ENCODE peak calls at places on chromosome X, in ten cellular contexts. One of them, this sample, is unnamed.

GRCh38 chrX:45274576-45274975 is 73.9 kb upstream of the DIPK2B start:
- DNase-seq in AG04449: no peak
- DNase-seq in NCI-H748 treated with DMSO at 0.1 percent for 48 hours: no peak
- DNase-seq in A172: no peak
- DNase-seq in brain microvascular endothelial cell: peak
- DNase-seq in AML-193: no peak
- DNase-seq in endothelial cell: no peak
- DNase-seq in A673: no peak
- DNase-seq in CD8-positive, alpha-beta memory T cell: no peak
- DNase-seq in ecto neural progenitor cell: no peak
- DNase-seq in this sample: peak

GRCh38 chrX:8607326-8607725 is 124.6 kb downstream of the ANOS1 start:
- DNase-seq in A172: peak
- DNase-seq in AML-193: no peak
- DNase-seq in NCI-H748 treated with DMSO at 0.1 percent for 48 hours: no peak
- DNase-seq in brain microvascular endothelial cell: peak
- DNase-seq in A673: no peak
- DNase-seq in AG04449: no peak
- DNase-seq in CD8-positive, alpha-beta memory T cell: no peak
- DNase-seq in ecto neural progenitor cell: no peak
- DNase-seq in endothelial cell: no peak
- DNase-seq in this sample: peak

GRCh38 chrX:54178100-54178940 is 4.7 kb downstream of the FAM120C start:
- DNase-seq in A172: peak
- DNase-seq in A673: peak
- DNase-seq in CD8-positive, alpha-beta memory T cell: no peak
- DNase-seq in ecto neural progenitor cell: no peak
- DNase-seq in AG04449: peak
- DNase-seq in endothelial cell: no peak
- DNase-seq in AML-193: no peak
- DNase-seq in NCI-H748 treated with DMSO at 0.1 percent for 48 hours: no peak
- DNase-seq in brain microvascular endothelial cell: peak
- DNase-seq in this sample: peak

GRCh38 chrX:63855896-63856295 is 70.9 kb upstream of the ARHGEF9 start:
- DNase-seq in brain microvascular endothelial cell: peak
- DNase-seq in CD8-positive, alpha-beta memory T cell: no peak
- DNase-seq in AG04449: peak
- DNase-seq in A172: no peak
- DNase-seq in AML-193: no peak
- DNase-seq in NCI-H748 treated with DMSO at 0.1 percent for 48 hours: no peak
- DNase-seq in ecto neural progenitor cell: no peak
- DNase-seq in A673: no peak
- DNase-seq in endothelial cell: no peak
- DNase-seq in this sample: no peak

GRCh38 chrX:153973127-153974002 is 811 bp downstream of the TMEM187 start:
- DNase-seq in brain microvascular endothelial cell: no peak
- DNase-seq in ecto neural progenitor cell: no peak
- DNase-seq in AG04449: no peak
- DNase-seq in endothelial cell: no peak
- DNase-seq in NCI-H748 treated with DMSO at 0.1 percent for 48 hours: peak
- DNase-seq in CD8-positive, alpha-beta memory T cell: no peak
- DNase-seq in A673: no peak
- DNase-seq in AML-193: no peak
- DNase-seq in A172: no peak
- DNase-seq in this sample: no peak

GRCh38 chrX:29530520-29530919 is 684.8 kb upstream of the MAGEB2 start:
- DNase-seq in A172: no peak
- DNase-seq in brain microvascular endothelial cell: peak
- DNase-seq in ecto neural progenitor cell: no peak
- DNase-seq in NCI-H748 treated with DMSO at 0.1 percent for 48 hours: no peak
- DNase-seq in AG04449: peak
- DNase-seq in AML-193: no peak
- DNase-seq in A673: no peak
- DNase-seq in endothelial cell: no peak
- DNase-seq in CD8-positive, alpha-beta memory T cell: no peak
- DNase-seq in this sample: no peak

GRCh38 chrX:10254746-10255145 is 98.0 kb downstream of the CLCN4 start:
- DNase-seq in brain microvascular endothelial cell: no peak
- DNase-seq in ecto neural progenitor cell: no peak
- DNase-seq in CD8-positive, alpha-beta memory T cell: no peak
- DNase-seq in AG04449: no peak
- DNase-seq in NCI-H748 treated with DMSO at 0.1 percent for 48 hours: no peak
- DNase-seq in endothelial cell: no peak
- DNase-seq in A172: peak
- DNase-seq in A673: no peak
- DNase-seq in AML-193: no peak
- DNase-seq in this sample: no peak

GRCh38 chrX:2855761-2856160 is 27.0 kb downstream of the GYG2 start:
- DNase-seq in brain microvascular endothelial cell: no peak
- DNase-seq in ecto neural progenitor cell: no peak
- DNase-seq in NCI-H748 treated with DMSO at 0.1 percent for 48 hours: no peak
- DNase-seq in AML-193: no peak
- DNase-seq in A172: no peak
- DNase-seq in A673: no peak
- DNase-seq in AG04449: no peak
- DNase-seq in endothelial cell: no peak
- DNase-seq in CD8-positive, alpha-beta memory T cell: no peak
- DNase-seq in this sample: no peak

GRCh38 chrX:87975365-87975764 is 457.8 kb downstream of the KLHL4 start:
- DNase-seq in ecto neural progenitor cell: no peak
- DNase-seq in AG04449: no peak
- DNase-seq in A673: no peak
- DNase-seq in NCI-H748 treated with DMSO at 0.1 percent for 48 hours: no peak
- DNase-seq in AML-193: no peak
- DNase-seq in endothelial cell: no peak
- DNase-seq in brain microvascular endothelial cell: no peak
- DNase-seq in CD8-positive, alpha-beta memory T cell: no peak
- DNase-seq in A172: no peak
- DNase-seq in this sample: no peak

GRCh38 chrX:47595701-47596655 is 13.7 kb downstream of the TIMP1 start:
- DNase-seq in AG04449: no peak
- DNase-seq in endothelial cell: no peak
- DNase-seq in AML-193: no peak
- DNase-seq in brain microvascular endothelial cell: peak
- DNase-seq in A172: no peak
- DNase-seq in CD8-positive, alpha-beta memory T cell: no peak
- DNase-seq in ecto neural progenitor cell: peak
- DNase-seq in A673: no peak
- DNase-seq in NCI-H748 treated with DMSO at 0.1 percent for 48 hours: no peak
- DNase-seq in this sample: no peak

GRCh38 chrX:37816766-37817165 is 30.6 kb downstream of the DYNLT3 start:
- DNase-seq in AG04449: no peak
- DNase-seq in NCI-H748 treated with DMSO at 0.1 percent for 48 hours: no peak
- DNase-seq in AML-193: no peak
- DNase-seq in CD8-positive, alpha-beta memory T cell: no peak
- DNase-seq in A172: no peak
- DNase-seq in ecto neural progenitor cell: no peak
- DNase-seq in brain microvascular endothelial cell: no peak
- DNase-seq in A673: no peak
- DNase-seq in endothelial cell: no peak
- DNase-seq in this sample: no peak

GRCh38 chrX:338281-338835 is 19.8 kb upstream of the GTPBP6 start:
- DNase-seq in AG04449: no peak
- DNase-seq in endothelial cell: no peak
- DNase-seq in A673: no peak
- DNase-seq in brain microvascular endothelial cell: no peak
- DNase-seq in A172: no peak
- DNase-seq in CD8-positive, alpha-beta memory T cell: no peak
- DNase-seq in AML-193: no peak
- DNase-seq in ecto neural progenitor cell: no peak
- DNase-seq in NCI-H748 treated with DMSO at 0.1 percent for 48 hours: no peak
- DNase-seq in this sample: no peak

GRCh38 chrX:125436855-125437254 is 117.2 kb downstream of the TEX13C start:
- DNase-seq in AG04449: no peak
- DNase-seq in A172: no peak
- DNase-seq in ecto neural progenitor cell: no peak
- DNase-seq in NCI-H748 treated with DMSO at 0.1 percent for 48 hours: no peak
- DNase-seq in brain microvascular endothelial cell: no peak
- DNase-seq in AML-193: peak
- DNase-seq in A673: peak
- DNase-seq in CD8-positive, alpha-beta memory T cell: no peak
- DNase-seq in endothelial cell: no peak
- DNase-seq in this sample: peak

GRCh38 chrX:13495232-13495631 is 74.2 kb upstream of the EGFL6 start:
- DNase-seq in CD8-positive, alpha-beta memory T cell: no peak
- DNase-seq in brain microvascular endothelial cell: no peak
- DNase-seq in A673: no peak
- DNase-seq in AG04449: no peak
- DNase-seq in NCI-H748 treated with DMSO at 0.1 percent for 48 hours: no peak
- DNase-seq in A172: no peak
- DNase-seq in ecto neural progenitor cell: no peak
- DNase-seq in AML-193: no peak
- DNase-seq in endothelial cell: no peak
- DNase-seq in this sample: no peak

GRCh38 chrX:133776072-133776471 is 209.3 kb downstream of the GPC3 start:
- DNase-seq in ecto neural progenitor cell: peak
- DNase-seq in NCI-H748 treated with DMSO at 0.1 percent for 48 hours: peak
- DNase-seq in A673: peak
- DNase-seq in endothelial cell: peak
- DNase-seq in AG04449: no peak
- DNase-seq in brain microvascular endothelial cell: peak
- DNase-seq in A172: no peak
- DNase-seq in CD8-positive, alpha-beta memory T cell: no peak
- DNase-seq in AML-193: no peak
- DNase-seq in this sample: peak

GRCh38 chrX:23811135-23811781 is 28.3 kb downstream of the SAT1 start:
- DNase-seq in A172: no peak
- DNase-seq in ecto neural progenitor cell: no peak
- DNase-seq in brain microvascular endothelial cell: no peak
- DNase-seq in endothelial cell: no peak
- DNase-seq in CD8-positive, alpha-beta memory T cell: no peak
- DNase-seq in AML-193: peak
- DNase-seq in NCI-H748 treated with DMSO at 0.1 percent for 48 hours: no peak
- DNase-seq in AG04449: no peak
- DNase-seq in A673: peak
- DNase-seq in this sample: no peak

GRCh38 chrX:14398725-14399124 is 130.6 kb upstream of the GLRA2 start:
- DNase-seq in AML-193: no peak
- DNase-seq in ecto neural progenitor cell: no peak
- DNase-seq in A673: no peak
- DNase-seq in AG04449: no peak
- DNase-seq in brain microvascular endothelial cell: no peak
- DNase-seq in endothelial cell: no peak
- DNase-seq in CD8-positive, alpha-beta memory T cell: no peak
- DNase-seq in NCI-H748 treated with DMSO at 0.1 percent for 48 hours: no peak
- DNase-seq in A172: no peak
- DNase-seq in this sample: no peak

GRCh38 chrX:113747274-113747973 is 836.5 kb upstream of the HTR2C start:
- DNase-seq in A172: no peak
- DNase-seq in A673: no peak
- DNase-seq in NCI-H748 treated with DMSO at 0.1 percent for 48 hours: no peak
- DNase-seq in CD8-positive, alpha-beta memory T cell: no peak
- DNase-seq in endothelial cell: no peak
- DNase-seq in AML-193: no peak
- DNase-seq in ecto neural progenitor cell: no peak
- DNase-seq in AG04449: no peak
- DNase-seq in brain microvascular endothelial cell: no peak
- DNase-seq in this sample: no peak

GRCh38 chrX:38262715-38263620 is 42.3 kb upstream of the SRPX start:
- DNase-seq in A673: no peak
- DNase-seq in ecto neural progenitor cell: no peak
- DNase-seq in CD8-positive, alpha-beta memory T cell: no peak
- DNase-seq in endothelial cell: no peak
- DNase-seq in NCI-H748 treated with DMSO at 0.1 percent for 48 hours: no peak
- DNase-seq in A172: no peak
- DNase-seq in AML-193: no peak
- DNase-seq in AG04449: peak
- DNase-seq in brain microvascular endothelial cell: peak
- DNase-seq in this sample: peak

GRCh38 chrX:110412971-110413726 is 54.5 kb downstream of the RTL9 start:
- DNase-seq in brain microvascular endothelial cell: peak
- DNase-seq in A673: peak
- DNase-seq in NCI-H748 treated with DMSO at 0.1 percent for 48 hours: peak
- DNase-seq in ecto neural progenitor cell: peak
- DNase-seq in A172: no peak
- DNase-seq in AG04449: no peak
- DNase-seq in endothelial cell: peak
- DNase-seq in AML-193: peak
- DNase-seq in CD8-positive, alpha-beta memory T cell: peak
- DNase-seq in this sample: peak

GRCh38 chrX:10579753-10580060 is 40.7 kb downstream of the MID1 start:
- DNase-seq in brain microvascular endothelial cell: peak
- DNase-seq in CD8-positive, alpha-beta memory T cell: no peak
- DNase-seq in A673: no peak
- DNase-seq in AML-193: no peak
- DNase-seq in endothelial cell: no peak
- DNase-seq in AG04449: no peak
- DNase-seq in NCI-H748 treated with DMSO at 0.1 percent for 48 hours: peak
- DNase-seq in A172: peak
- DNase-seq in ecto neural progenitor cell: no peak
- DNase-seq in this sample: peak

This sample was measured in cardiac muscle cell.